ENCODE peak calls at places on chromosomes 6 and 20, in six cellular contexts. One of them, this sample, is unnamed.

GRCh38 chr20:63135411-63135810 is 80.5 kb downstream of the YTHDF1 start:
- DNase-seq in HCT116: no peak
- DNase-seq in neural progenitor cell: peak
- DNase-seq in fibroblast of lung: no peak
- DNase-seq in trophoblast cell: no peak
- DNase-seq in IMR-90: no peak
- DNase-seq in this sample: no peak

GRCh38 chr6:80540700-80541099 is 434.2 kb downstream of the BCKDHB start:
- DNase-seq in HCT116: no peak
- DNase-seq in neural progenitor cell: no peak
- DNase-seq in fibroblast of lung: peak
- DNase-seq in trophoblast cell: no peak
- DNase-seq in IMR-90: peak
- DNase-seq in this sample: peak

GRCh38 chr20:3046677-3047462 is 1.0 kb downstream of the MRPS26 start:
- DNase-seq in HCT116: peak
- DNase-seq in neural progenitor cell: no peak
- DNase-seq in fibroblast of lung: peak
- DNase-seq in trophoblast cell: no peak
- DNase-seq in IMR-90: no peak
- DNase-seq in this sample: peak

GRCh38 chr6:24779416-24779815 is 4.7 kb downstream of the GMNN start:
- DNase-seq in HCT116: no peak
- DNase-seq in neural progenitor cell: no peak
- DNase-seq in fibroblast of lung: no peak
- DNase-seq in trophoblast cell: no peak
- DNase-seq in IMR-90: peak
- DNase-seq in this sample: no peak

GRCh38 chr20:17579369-17580039 is 9.6 kb downstream of the DSTN start:
- DNase-seq in HCT116: no peak
- DNase-seq in neural progenitor cell: no peak
- DNase-seq in fibroblast of lung: no peak
- DNase-seq in trophoblast cell: no peak
- DNase-seq in IMR-90: no peak
- DNase-seq in this sample: peak

GRCh38 chr6:67300430-67301040 is 1334.5 kb upstream of the ADGRB3 start:
- DNase-seq in HCT116: no peak
- DNase-seq in neural progenitor cell: no peak
- DNase-seq in fibroblast of lung: no peak
- DNase-seq in trophoblast cell: no peak
- DNase-seq in IMR-90: no peak
- DNase-seq in this sample: no peak

GRCh38 chr20:50450961-50451752 is 59.0 kb upstream of the PTPN1 start:
- DNase-seq in HCT116: no peak
- DNase-seq in neural progenitor cell: peak
- DNase-seq in fibroblast of lung: peak
- DNase-seq in trophoblast cell: peak
- DNase-seq in IMR-90: peak
- DNase-seq in this sample: peak

GRCh38 chr6:47168176-47168575 is 126.0 kb upstream of the ADGRF1 start:
- DNase-seq in HCT116: peak
- DNase-seq in neural progenitor cell: no peak
- DNase-seq in fibroblast of lung: peak
- DNase-seq in trophoblast cell: peak
- DNase-seq in IMR-90: peak
- DNase-seq in this sample: peak

GRCh38 chr6:1572892-1573291 is 36.8 kb upstream of the FOXC1 start:
- DNase-seq in HCT116: no peak
- DNase-seq in neural progenitor cell: no peak
- DNase-seq in fibroblast of lung: no peak
- DNase-seq in trophoblast cell: no peak
- DNase-seq in IMR-90: no peak
- DNase-seq in this sample: no peak

GRCh38 chr6:125574604-125575003 is 174.8 kb upstream of the HEY2 start:
- DNase-seq in HCT116: no peak
- DNase-seq in neural progenitor cell: no peak
- DNase-seq in fibroblast of lung: no peak
- DNase-seq in trophoblast cell: peak
- DNase-seq in IMR-90: no peak
- DNase-seq in this sample: no peak

GRCh38 chr6:137707038-137707589 is 159.9 kb upstream of the TNFAIP3 start:
- DNase-seq in HCT116: no peak
- DNase-seq in neural progenitor cell: no peak
- DNase-seq in fibroblast of lung: no peak
- DNase-seq in trophoblast cell: no peak
- DNase-seq in IMR-90: no peak
- DNase-seq in this sample: no peak

GRCh38 chr6:137707590-137708360 is 159.3 kb upstream of the TNFAIP3 start:
- DNase-seq in HCT116: peak
- DNase-seq in neural progenitor cell: peak
- DNase-seq in fibroblast of lung: peak
- DNase-seq in trophoblast cell: peak
- DNase-seq in IMR-90: peak
- DNase-seq in this sample: peak

GRCh38 chr6:137704802-137705165 is 162.3 kb upstream of the TNFAIP3 start:
- DNase-seq in HCT116: no peak
- DNase-seq in neural progenitor cell: no peak
- DNase-seq in fibroblast of lung: no peak
- DNase-seq in trophoblast cell: no peak
- DNase-seq in IMR-90: no peak
- DNase-seq in this sample: no peak

GRCh38 chr6:137705166-137706064 is 161.6 kb upstream of the TNFAIP3 start:
- DNase-seq in HCT116: peak
- DNase-seq in neural progenitor cell: peak
- DNase-seq in fibroblast of lung: no peak
- DNase-seq in trophoblast cell: peak
- DNase-seq in IMR-90: peak
- DNase-seq in this sample: peak

GRCh38 chr6:137706065-137706422 is 161.0 kb upstream of the TNFAIP3 start:
- DNase-seq in HCT116: no peak
- DNase-seq in neural progenitor cell: no peak
- DNase-seq in fibroblast of lung: no peak
- DNase-seq in trophoblast cell: no peak
- DNase-seq in IMR-90: no peak
- DNase-seq in this sample: no peak
- H2AFZ ChIP-seq in HCT116: peak
- H2AFZ ChIP-seq in neural progenitor cell: no peak
- H2AFZ ChIP-seq in fibroblast of lung: no peak
- H2AFZ ChIP-seq in trophoblast cell: no peak
- H2AFZ ChIP-seq in IMR-90: no peak
- H2AFZ ChIP-seq in this sample: no peak

GRCh38 chr6:36024154-36024760 is at the start of gene SLC26A8:
- DNase-seq in HCT116: no peak
- DNase-seq in neural progenitor cell: peak
- DNase-seq in fibroblast of lung: no peak
- DNase-seq in trophoblast cell: peak
- DNase-seq in IMR-90: no peak
- DNase-seq in this sample: no peak

GRCh38 chr6:36025932-36026327 is 1.5 kb upstream of the SLC26A8 start:
- DNase-seq in HCT116: no peak
- DNase-seq in neural progenitor cell: peak
- DNase-seq in fibroblast of lung: peak
- DNase-seq in trophoblast cell: peak
- DNase-seq in IMR-90: peak
- DNase-seq in this sample: no peak

GRCh38 chr6:36027501-36028087 is at the start of gene MAPK14:
- DNase-seq in HCT116: peak
- DNase-seq in neural progenitor cell: peak
- DNase-seq in fibroblast of lung: peak
- DNase-seq in trophoblast cell: peak
- DNase-seq in IMR-90: peak
- DNase-seq in this sample: peak

GRCh38 chr6:36028088-36028886 is 679 bp downstream of the MAPK14 start:
- DNase-seq in HCT116: no peak
- DNase-seq in neural progenitor cell: no peak
- DNase-seq in fibroblast of lung: peak
- DNase-seq in trophoblast cell: peak
- DNase-seq in IMR-90: peak
- DNase-seq in this sample: peak

DNA sequence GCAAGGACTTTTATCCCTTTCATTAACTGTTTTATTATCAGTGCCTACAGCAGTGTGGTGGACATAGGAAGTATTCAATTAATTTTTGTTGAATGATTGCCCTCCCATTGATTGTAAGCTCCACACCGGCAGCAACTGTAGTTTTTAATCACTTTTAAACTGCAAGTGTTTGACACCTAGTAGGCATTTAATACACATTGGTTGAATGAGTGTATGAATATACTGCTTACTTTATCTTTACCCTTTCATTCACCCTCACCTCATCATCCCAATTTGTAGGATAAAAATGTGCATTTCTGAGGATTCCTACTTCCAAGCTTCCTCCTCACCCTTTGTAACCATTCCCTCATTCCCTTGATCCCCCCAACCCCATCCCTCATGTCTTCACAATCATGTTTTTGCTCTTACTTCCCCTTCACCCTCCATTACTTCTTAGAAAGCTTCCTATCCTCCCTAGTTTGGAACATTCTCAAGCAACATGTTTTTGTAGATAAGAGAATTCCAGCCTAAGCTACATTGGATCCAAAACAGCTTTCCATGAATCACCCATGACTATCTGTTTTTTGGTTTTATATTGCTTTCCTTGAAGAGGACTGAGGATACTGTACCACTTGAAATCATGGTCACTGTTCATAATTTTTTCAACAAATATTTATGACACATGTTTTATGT is 955 bp upstream of the SLC26A8 start:
- DNase-seq in HCT116: no peak
- DNase-seq in neural progenitor cell: no peak
- DNase-seq in fibroblast of lung: peak
- DNase-seq in trophoblast cell: no peak
- DNase-seq in IMR-90: peak
- DNase-seq in this sample: no peak
- H3K9ac ChIP-seq in HCT116: no peak
- H3K9ac ChIP-seq in neural progenitor cell: no peak
- H3K9ac ChIP-seq in fibroblast of lung: no peak
- H3K9ac ChIP-seq in trophoblast cell: no peak
- H3K9ac ChIP-seq in IMR-90: no peak
- H3K9ac ChIP-seq in this sample: no peak

DNA sequence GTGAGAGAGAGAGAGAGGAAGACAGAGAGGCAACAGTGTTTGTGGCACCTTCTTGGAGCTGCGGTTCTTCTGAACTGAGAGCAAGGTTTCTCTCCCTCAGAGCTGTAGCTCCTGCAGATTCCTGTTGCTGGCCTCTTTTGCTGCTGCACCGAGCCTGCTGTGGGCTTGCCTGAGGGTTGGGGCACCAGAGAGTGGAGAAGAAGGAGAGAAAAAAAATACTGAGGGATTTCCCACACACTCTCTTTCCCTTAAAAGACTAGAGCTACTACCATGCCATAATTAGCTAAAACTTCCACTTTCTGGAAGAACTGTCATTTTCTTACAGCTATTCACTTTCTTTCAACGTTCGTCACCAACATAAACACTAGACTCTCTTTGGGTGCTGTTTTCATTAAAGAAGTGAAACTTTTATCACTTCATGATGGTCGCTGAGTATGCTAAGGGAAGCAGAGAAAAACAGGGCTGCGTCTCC is 18.2 kb upstream of the ECI2 start:
- DNase-seq in HCT116: no peak
- DNase-seq in neural progenitor cell: no peak
- DNase-seq in fibroblast of lung: no peak
- DNase-seq in trophoblast cell: no peak
- DNase-seq in IMR-90: no peak
- DNase-seq in this sample: no peak
- H2AFZ ChIP-seq in HCT116: no peak
- H2AFZ ChIP-seq in neural progenitor cell: peak
- H2AFZ ChIP-seq in fibroblast of lung: no peak
- H2AFZ ChIP-seq in trophoblast cell: no peak
- H2AFZ ChIP-seq in IMR-90: no peak
- H2AFZ ChIP-seq in this sample: no peak

GRCh38 chr6:156781882-156782631 is 4.9 kb downstream of the ARID1B start:
- DNase-seq in HCT116: no peak
- DNase-seq in neural progenitor cell: no peak
- DNase-seq in fibroblast of lung: no peak
- DNase-seq in trophoblast cell: no peak
- DNase-seq in IMR-90: no peak
- DNase-seq in this sample: no peak

GRCh38 chr6:156780962-156781705 is 4.0 kb downstream of the ARID1B start:
- DNase-seq in HCT116: no peak
- DNase-seq in neural progenitor cell: no peak
- DNase-seq in fibroblast of lung: no peak
- DNase-seq in trophoblast cell: no peak
- DNase-seq in IMR-90: no peak
- DNase-seq in this sample: peak

GRCh38 chr6:156779206-156780116 is 2.3 kb downstream of the ARID1B start:
- DNase-seq in HCT116: no peak
- DNase-seq in neural progenitor cell: peak
- DNase-seq in fibroblast of lung: peak
- DNase-seq in trophoblast cell: peak
- DNase-seq in IMR-90: no peak
- DNase-seq in this sample: peak

GRCh38 chr6:156778615-156779205 is 1.5 kb downstream of the ARID1B start:
- DNase-seq in HCT116: no peak
- DNase-seq in neural progenitor cell: peak
- DNase-seq in fibroblast of lung: peak
- DNase-seq in trophoblast cell: peak
- DNase-seq in IMR-90: no peak
- DNase-seq in this sample: peak

DNA sequence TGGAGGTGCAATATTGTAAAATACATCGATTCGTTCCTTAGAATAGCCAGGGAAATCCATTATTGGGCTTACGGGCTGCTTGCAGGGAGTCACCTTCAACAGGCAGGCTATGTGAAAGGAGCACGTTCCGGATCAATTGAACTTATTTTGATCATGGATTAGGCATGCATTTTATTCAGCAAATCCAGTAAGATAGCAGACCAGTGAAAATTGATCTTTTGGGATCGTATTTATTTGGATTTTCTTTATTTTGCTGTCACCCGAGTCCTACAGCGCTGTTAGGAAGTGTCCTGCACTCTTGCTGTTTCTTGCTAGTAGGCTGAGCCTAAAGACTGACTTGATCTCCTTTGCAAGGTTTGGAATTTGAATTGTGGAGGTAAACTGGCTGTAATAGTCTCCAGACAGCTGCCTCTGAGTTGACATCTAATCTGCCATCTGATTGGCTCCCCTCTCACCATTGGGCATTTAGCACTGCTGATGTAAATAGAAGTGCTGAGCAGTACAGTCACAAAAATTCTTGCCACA is 3.0 kb downstream of the ARID1B start:
- DNase-seq in HCT116: peak
- DNase-seq in neural progenitor cell: peak
- DNase-seq in fibroblast of lung: peak
- DNase-seq in trophoblast cell: peak
- DNase-seq in IMR-90: peak
- DNase-seq in this sample: peak
- H3K9ac ChIP-seq in HCT116: peak
- H3K9ac ChIP-seq in neural progenitor cell: peak
- H3K9ac ChIP-seq in fibroblast of lung: peak
- H3K9ac ChIP-seq in trophoblast cell: peak
- H3K9ac ChIP-seq in IMR-90: peak
- H3K9ac ChIP-seq in this sample: peak

DNA sequence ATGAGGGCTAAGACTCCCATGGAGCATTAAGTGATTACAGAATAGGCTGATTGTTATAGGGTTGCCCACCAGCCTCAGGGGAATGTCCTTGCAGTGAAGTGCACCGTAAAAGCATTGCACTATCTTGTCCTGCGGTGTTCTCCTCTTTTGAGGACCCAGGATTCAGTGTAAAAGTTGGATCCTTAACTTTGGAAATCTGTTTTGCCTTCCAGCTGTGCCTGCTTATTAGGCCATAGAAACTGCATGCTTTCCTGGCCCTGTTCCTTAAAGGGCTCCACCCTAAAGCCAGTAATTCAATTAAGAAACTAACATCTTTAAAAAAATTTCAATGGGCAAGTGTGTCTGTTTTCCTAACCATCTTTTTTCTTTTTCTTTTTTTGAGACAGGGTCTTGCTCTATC is 25.4 kb upstream of the NOTCH4 start:
- DNase-seq in HCT116: no peak
- DNase-seq in neural progenitor cell: no peak
- DNase-seq in fibroblast of lung: no peak
- DNase-seq in trophoblast cell: no peak
- DNase-seq in IMR-90: no peak
- DNase-seq in this sample: no peak
- H2AFZ ChIP-seq in HCT116: no peak
- H2AFZ ChIP-seq in neural progenitor cell: no peak
- H2AFZ ChIP-seq in fibroblast of lung: no peak
- H2AFZ ChIP-seq in trophoblast cell: no peak
- H2AFZ ChIP-seq in IMR-90: no peak
- H2AFZ ChIP-seq in this sample: no peak